ENCODE peak calls at places on chromosome 20, in eight cellular contexts. S is breast epithelium; Q is foreskin fibroblast; I is astrocyte of the spinal cord; K is D721Med; F is activated CD8-positive, alpha-beta T cell treated with anti-CD3 and anti-CD28 coated beads for 36 hours; J is IMR-90; V is pancreas. U is an unnamed sample.

GRCh38 chr20:35674921-35675320 is 10.2 kb upstream of the CPNE1 start:
- DNase-seq in F (no peak), I (no peak), V (no peak), J (no peak), S (no peak), K (no peak), Q (no peak), U (no peak)

GRCh38 chr20:2838170-2838797 is 2.2 kb downstream of the PCED1A start:
- DNase-seq in Q (no peak), I (no peak), S (no peak), F (no peak), V (no peak), J (no peak), K (no peak), U (peak)

GRCh38 chr20:1144401-1145172 is 26.2 kb downstream of the PSMF1 start:
- DNase-seq in Q (no peak), I (no peak), V (no peak), F (no peak), J (no peak), K (no peak), S (no peak), U (no peak)

GRCh38 chr20:44785768-44786167 is 24.6 kb downstream of the RIMS4 start:
- DNase-seq in V (no peak), K (no peak), J (no peak), Q (no peak), F (no peak), S (no peak), I (no peak), U (no peak)

GRCh38 chr20:8375898-8376297 is 243.8 kb downstream of the PLCB1 start:
- DNase-seq in Q (no peak), F (no peak), K (no peak), V (no peak), I (peak), J (no peak), S (no peak), U (no peak)

GRCh38 chr20:62390306-62391164 is 3.6 kb downstream of the RPS21 start:
- DNase-seq in V (no peak), Q (no peak), S (no peak), J (no peak), I (no peak), F (no peak), K (no peak), U (no peak)

GRCh38 chr20:10225439-10226080 is 6.9 kb downstream of the SNAP25 start:
- DNase-seq in V (no peak), S (no peak), K (no peak), Q (peak), J (no peak), F (no peak), I (no peak), U (no peak)

GRCh38 chr20:47360489-47361267 is 4.2 kb upstream of the ZMYND8 start:
- DNase-seq in F (no peak), K (no peak), V (peak), J (peak), Q (peak), I (peak), S (peak), U (peak)

GRCh38 chr20:2149507-2149906 is 47.9 kb downstream of the STK35 start:
- DNase-seq in I (no peak), V (no peak), J (peak), S (no peak), K (no peak), Q (peak), F (no peak), U (no peak)

GRCh38 chr20:34703573-34704176 is 469 bp upstream of the TP53INP2 start:
- DNase-seq in J (peak), V (peak), S (peak), Q (peak), K (no peak), I (peak), F (peak), U (peak)

GRCh38 chr20:34010405-34010895 is 16.7 kb downstream of the RALY start:
- DNase-seq in Q (no peak), K (no peak), F (no peak), I (no peak), V (no peak), J (no peak), S (no peak), U (no peak)

GRCh38 chr20:23629017-23629541 is 8.7 kb downstream of the CST3 start:
- DNase-seq in I (peak), S (no peak), K (no peak), J (peak), Q (peak), F (no peak), V (no peak), U (no peak)

GRCh38 chr20:6051505-6051904 is 2.4 kb downstream of the LRRN4 start:
- DNase-seq in S (no peak), Q (peak), F (no peak), J (peak), V (no peak), I (peak), K (no peak), U (no peak)

GRCh38 chr20:50743087-50743486 is 11.7 kb downstream of the PARD6B start:
- DNase-seq in S (peak), Q (no peak), V (no peak), I (no peak), F (no peak), K (no peak), J (no peak), U (no peak)

GRCh38 chr20:47971321-47971781 is 186.1 kb upstream of the SULF2 start:
- DNase-seq in Q (no peak), K (no peak), V (no peak), J (no peak), I (no peak), S (no peak), F (no peak), U (no peak)

GRCh38 chr20:35568645-35569044 is 26.8 kb downstream of the ERGIC3 start:
- DNase-seq in V (no peak), F (peak), J (no peak), I (no peak), Q (no peak), S (no peak), K (no peak), U (no peak)

GRCh38 chr20:46951405-46951804 is 56.8 kb downstream of the EYA2 start:
- DNase-seq in J (peak), I (peak), K (no peak), F (peak), V (no peak), S (no peak), Q (no peak), U (no peak)

GRCh38 chr20:26163890-26164289 is 467.2 kb upstream of the ZNF337 start:
- DNase-seq in F (no peak), S (no peak), J (peak), Q (peak), V (no peak), I (peak), K (no peak), U (no peak)

GRCh38 chr20:5001174-5002076 is at the start of gene SLC23A2:
- DNase-seq in S (no peak), F (peak), I (no peak), K (peak), V (peak), Q (peak), J (no peak), U (peak)

GRCh38 chr20:60804918-60805631 is 447.0 kb upstream of the CDH4 start:
- DNase-seq in K (no peak), J (no peak), V (no peak), F (no peak), Q (no peak), S (no peak), I (no peak), U (no peak)

GRCh38 chr20:13492001-13492480 is 146.7 kb downstream of the TASP1 start:
- DNase-seq in I (peak), V (no peak), K (no peak), S (peak), Q (peak), F (no peak), J (peak), U (no peak)

GRCh38 chr20:62580733-62581132 is 61.6 kb upstream of the SLCO4A1 start:
- DNase-seq in V (no peak), S (no peak), K (no peak), F (no peak), J (no peak), I (no peak), Q (no peak), U (no peak)

GRCh38 chr20:49584418-49585382 is 16.8 kb upstream of the PTGIS start:
- DNase-seq in F (no peak), S (no peak), J (no peak), I (no peak), Q (peak), K (no peak), V (no peak), U (no peak)

GRCh38 chr20:35700625-35701148 is 1.5 kb downstream of the ROMO1 start:
- DNase-seq in Q (peak), J (no peak), I (no peak), V (no peak), F (no peak), K (no peak), S (no peak), U (no peak)

GRCh38 chr20:15756001-15756400 is 817.2 kb downstream of the KIF16B start:
- DNase-seq in V (no peak), F (no peak), S (no peak), J (no peak), I (no peak), K (no peak), Q (no peak), U (no peak)

GRCh38 chr20:15756401-15756800 is 816.8 kb downstream of the KIF16B start:
- DNase-seq in S (no peak), K (no peak), I (no peak), J (no peak), V (no peak), F (no peak), Q (no peak), U (no peak)

GRCh38 chr20:15763344-15763743 is 809.9 kb downstream of the KIF16B start:
- DNase-seq in I (peak), K (no peak), Q (peak), F (no peak), J (peak), V (no peak), S (no peak), U (no peak)

GRCh38 chr20:15760217-15760567 is 813.1 kb downstream of the KIF16B start:
- DNase-seq in F (no peak), K (no peak), Q (no peak), I (no peak), V (no peak), S (no peak), J (no peak), U (no peak)

DNA sequence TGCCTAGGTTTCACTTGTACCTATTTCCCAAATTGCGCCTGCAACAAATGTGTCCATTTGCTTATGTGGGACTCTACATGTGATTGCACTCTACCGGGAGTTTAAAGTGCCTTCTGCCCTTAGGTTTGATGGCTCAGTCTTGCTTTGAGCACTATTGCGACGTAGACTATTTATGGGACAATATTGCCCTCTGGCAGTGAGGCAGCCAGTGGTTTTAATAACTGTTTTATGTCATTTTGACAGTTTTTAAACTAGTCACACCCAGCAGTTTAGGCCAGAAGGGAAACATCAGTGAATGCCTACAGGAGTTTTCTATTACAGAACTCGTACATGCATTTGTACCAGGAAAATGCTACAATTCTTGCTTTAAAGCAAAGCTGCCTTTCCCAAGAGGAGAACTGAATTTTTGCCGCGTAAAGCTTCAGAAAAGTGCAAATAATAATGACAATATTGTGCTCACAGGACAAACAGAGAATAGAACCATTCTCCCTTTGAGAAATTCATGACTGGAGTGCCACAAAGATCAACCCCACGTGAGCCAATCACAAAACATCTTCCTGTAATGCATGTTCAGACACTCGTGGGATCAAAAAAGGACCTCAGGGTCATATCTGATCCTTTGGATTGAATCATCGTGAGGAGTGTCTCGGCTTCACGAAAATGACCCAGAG is 813.6 kb downstream of the KIF16B start:
- DNase-seq in S (no peak), J (no peak), F (no peak), Q (peak), K (no peak), I (no peak), V (no peak), U (no peak)
- TF ChIP-seq CTCF in S (no peak), J (peak), F (no peak), Q (peak), K (no peak), I (no peak), V (no peak), U (no peak)

DNA sequence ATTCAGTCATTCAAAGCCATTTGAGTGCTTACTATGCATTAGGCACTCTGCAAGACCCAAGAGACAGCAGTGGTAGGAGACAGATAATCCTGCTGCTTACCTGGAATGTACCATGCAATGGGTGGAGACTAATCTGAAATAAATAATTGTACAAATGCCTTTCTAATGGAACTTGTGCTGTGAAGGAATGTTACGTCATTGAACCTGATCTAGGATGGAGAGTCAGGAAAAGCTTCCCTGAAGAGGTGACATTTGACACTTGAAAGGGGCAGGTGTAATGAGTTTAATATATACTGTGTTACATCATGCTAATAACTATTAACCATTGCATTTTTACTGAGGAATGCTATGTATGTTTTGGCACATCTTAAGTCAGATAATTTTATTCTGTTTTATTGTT is 491.0 kb upstream of the FLRT3 start:
- DNase-seq in Q (no peak), K (no peak), J (no peak), F (no peak), V (no peak), I (no peak), S (no peak), U (no peak)
- TF ChIP-seq CTCF in Q (no peak), K (no peak), J (no peak), F (no peak), V (no peak), I (no peak), S (no peak), U (no peak)

GRCh38 chr20:37337208-37337955 is 8.6 kb upstream of the SRC start:
- DNase-seq in Q (no peak), I (no peak), J (no peak), F (no peak), S (no peak), K (no peak), V (no peak), U (no peak)
- TF ChIP-seq CTCF in Q (no peak), I (no peak), J (no peak), F (no peak), S (no peak), K (no peak), V (no peak), U (no peak)

GRCh38 chr20:58880994-58881752 is 28.7 kb downstream of the GNAS start:
- DNase-seq in J (no peak), F (peak), K (no peak), I (no peak), V (peak), Q (peak), S (no peak), U (no peak)
- TF ChIP-seq CTCF in J (peak), F (peak), K (peak), I (no peak), V (no peak), Q (peak), S (no peak), U (no peak)

GRCh38 chr20:53201588-53201987 is 229.4 kb downstream of the TSHZ2 start:
- DNase-seq in F (no peak), Q (no peak), V (no peak), I (no peak), K (no peak), S (no peak), J (no peak), U (no peak)
- TF ChIP-seq CTCF in F (no peak), Q (no peak), V (no peak), I (no peak), K (no peak), S (no peak), J (no peak), U (no peak)

GRCh38 chr20:56798634-56799033 is 169.5 kb downstream of the TFAP2C start:
- DNase-seq in J (no peak), I (no peak), Q (no peak), K (no peak), V (no peak), S (no peak), F (no peak), U (no peak)

GRCh38 chr20:56802805-56803204 is 173.7 kb downstream of the TFAP2C start:
- DNase-seq in Q (no peak), J (no peak), K (no peak), F (no peak), S (no peak), I (no peak), V (no peak), U (no peak)

GRCh38 chr20:56801991-56802740 is 173.1 kb downstream of the TFAP2C start:
- DNase-seq in I (peak), V (no peak), Q (peak), J (peak), S (no peak), K (no peak), F (no peak), U (no peak)

GRCh38 chr20:56799187-56799586 is 170.1 kb downstream of the TFAP2C start:
- DNase-seq in F (no peak), I (no peak), V (no peak), Q (no peak), J (no peak), S (no peak), K (no peak), U (no peak)

GRCh38 chr20:56800088-56800487 is 171.0 kb downstream of the TFAP2C start:
- DNase-seq in K (no peak), J (no peak), Q (no peak), V (no peak), F (no peak), I (no peak), S (no peak), U (no peak)
- TF ChIP-seq CTCF in K (no peak), J (no peak), Q (no peak), V (no peak), F (no peak), I (no peak), S (no peak), U (no peak)

GRCh38 chr20:52783769-52784168 is 188.4 kb upstream of the TSHZ2 start:
- DNase-seq in K (no peak), I (no peak), Q (no peak), F (peak), V (no peak), S (no peak), J (no peak), U (no peak)
- TF ChIP-seq CTCF in K (peak), I (no peak), Q (peak), F (peak), V (no peak), S (no peak), J (no peak), U (no peak)

GRCh38 chr20:21302645-21303060 is 478 bp upstream of the XRN2 start:
- DNase-seq in F (no peak), K (no peak), S (no peak), I (no peak), J (no peak), V (no peak), Q (no peak), U (no peak)

GRCh38 chr20:21301940-21302644 is 1.0 kb upstream of the XRN2 start:
- DNase-seq in Q (no peak), V (no peak), J (no peak), K (no peak), S (no peak), F (no peak), I (no peak), U (no peak)

GRCh38 chr20:21308340-21308739 is 5.2 kb downstream of the XRN2 start:
- DNase-seq in I (no peak), V (no peak), K (no peak), J (no peak), S (no peak), Q (no peak), F (no peak), U (no peak)

GRCh38 chr20:21303872-21304586 is 898 bp downstream of the XRN2 start:
- DNase-seq in V (no peak), K (no peak), Q (peak), S (no peak), J (peak), I (peak), F (no peak), U (no peak)

DNA sequence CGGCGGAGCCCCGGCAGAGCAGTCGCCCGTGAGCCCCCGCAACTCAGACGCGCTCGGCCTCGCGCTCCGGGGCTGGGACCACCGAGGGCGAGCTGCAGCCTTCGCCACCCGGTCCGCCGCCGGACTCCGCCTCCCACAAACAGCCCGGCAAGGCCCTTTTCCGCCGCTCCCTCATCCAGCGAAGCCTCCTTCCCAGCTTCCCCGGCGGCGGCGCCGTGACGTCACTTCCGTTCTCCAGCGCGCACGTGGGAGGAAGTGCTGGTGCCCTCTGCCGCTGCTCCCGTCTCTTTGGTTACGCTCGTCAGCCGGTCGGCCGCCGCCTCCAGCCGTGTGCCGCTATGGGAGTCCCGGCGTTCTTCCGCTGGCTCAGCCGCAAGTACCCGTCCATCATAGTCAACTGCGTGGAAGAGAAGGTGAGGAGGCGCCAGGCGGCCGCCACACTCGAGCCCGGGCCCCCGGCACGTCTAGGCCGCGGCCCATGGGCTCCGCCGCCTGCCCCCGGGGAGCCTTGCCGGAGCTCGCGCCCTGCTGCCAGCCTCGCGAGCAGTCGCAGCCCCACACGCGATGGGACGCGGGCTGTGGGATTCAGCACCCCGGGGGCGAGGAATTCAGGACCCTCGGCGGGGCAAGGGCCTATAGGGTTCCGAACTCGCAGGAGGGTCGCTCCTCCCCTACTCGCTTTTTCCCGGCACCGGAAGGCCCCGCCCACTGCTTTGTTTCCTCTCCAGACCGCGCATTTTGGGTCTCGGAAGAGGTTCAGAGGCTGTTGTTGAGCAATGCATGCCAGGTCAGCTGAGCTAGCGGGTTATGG is at the start of gene XRN2:
- DNase-seq in S (peak), F (peak), K (peak), I (peak), J (peak), V (peak), Q (peak), U (peak)
- TF ChIP-seq CTCF in S (no peak), F (no peak), K (no peak), I (no peak), J (peak), V (no peak), Q (no peak), U (no peak)

GRCh38 chr20:17226410-17227198 is at the start of gene PCSK2:
- DNase-seq in S (no peak), J (peak), I (peak), K (peak), Q (peak), V (peak), F (no peak), U (peak)

GRCh38 chr20:17227199-17227535 is 327 bp downstream of the PCSK2 start:
- DNase-seq in S (no peak), F (no peak), I (no peak), Q (peak), J (no peak), K (no peak), V (no peak), U (peak)

GRCh38 chr20:17227669-17228623 is 1.1 kb downstream of the PCSK2 start:
- DNase-seq in S (no peak), I (no peak), V (no peak), Q (peak), J (peak), K (no peak), F (no peak), U (peak)

GRCh38 chr20:17228624-17229061 is 1.8 kb downstream of the PCSK2 start:
- DNase-seq in I (no peak), V (no peak), F (no peak), K (no peak), J (no peak), S (no peak), Q (no peak), U (no peak)

DNA sequence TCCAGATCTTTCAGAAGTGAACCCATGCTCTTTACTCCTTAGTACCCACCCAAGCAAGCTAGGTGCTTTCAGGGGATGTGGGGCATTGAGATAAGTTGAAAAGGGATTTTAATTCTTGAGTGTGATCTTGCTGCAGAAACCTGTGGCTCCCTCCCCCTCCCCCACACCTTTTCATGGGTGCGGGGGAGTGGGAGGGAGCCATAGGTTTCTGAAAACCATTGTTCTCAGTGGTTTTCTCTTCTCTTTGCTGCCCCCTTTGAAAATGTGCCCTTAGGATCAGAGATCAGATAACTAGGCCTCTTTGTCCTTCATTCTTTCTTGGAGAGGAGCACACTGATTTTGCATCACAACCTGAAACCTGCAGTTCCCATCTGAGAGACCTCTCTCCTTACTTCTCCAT is 2.4 kb downstream of the PCSK2 start:
- DNase-seq in I (no peak), S (no peak), K (no peak), Q (no peak), J (no peak), V (no peak), F (no peak), U (no peak)
- TF ChIP-seq CTCF in I (no peak), S (no peak), K (no peak), Q (no peak), J (no peak), V (no peak), F (no peak), U (no peak)

U was measured in GM13976.